ENCODE peak calls at places on chromosomes 5 and 9, in ten cellular contexts. I is astrocyte of the spinal cord, K is uterus, U is GM12865, F is pancreas, X is left ventricle myocardium inferior, R is Panc1, W is AG09319, A is A549, Q is stomach. V is an unnamed sample.
A peak's percentile ranks its signal among the peaks of the same experiment; 100 is the strongest.

GRCh38 chr9:16069671-16070586 is 517.1 kb downstream of the CCDC171 start:
- DNase-seq in I (peak; percentile 78), K (no peak), U (no peak), F (no peak), X (no peak), R (no peak), W (no peak), A (no peak), Q (no peak), V (peak; percentile 34)

GRCh38 chr9:78131969-78132687 is 100.5 kb upstream of the GNAQ start:
- DNase-seq in I (peak; percentile 33), K (no peak), U (no peak), F (no peak), X (no peak), R (no peak), W (no peak), A (no peak), Q (no peak), V (no peak)

GRCh38 chr5:133407277-133407632 is 205.1 kb downstream of the FSTL4 start:
- DNase-seq in I (no peak), K (no peak), U (no peak), F (no peak), X (no peak), R (no peak), W (no peak), A (no peak), Q (no peak), V (no peak)

GRCh38 chr5:141877478-141878185 is 578 bp downstream of the PCDH1 start:
- DNase-seq in I (no peak), K (no peak), U (no peak), F (peak; percentile 44), X (no peak), R (no peak), W (no peak), A (no peak), Q (no peak), V (no peak)

GRCh38 chr5:68343421-68343826 is 127.9 kb downstream of the PIK3R1 start:
- DNase-seq in I (peak; percentile 82), K (peak; percentile 59), U (peak; percentile 67), F (peak; percentile 19), X (peak; percentile 18), R (no peak), W (no peak), A (peak; percentile 36), Q (peak; percentile 46), V (peak; percentile 30)

GRCh38 chr5:111792659-111793058 is 35.7 kb upstream of the NREP start:
- DNase-seq in I (peak; percentile 46), K (no peak), U (no peak), F (no peak), X (no peak), R (no peak), W (no peak), A (no peak), Q (no peak), V (no peak)

GRCh38 chr9:110426052-110426709 is 88.5 kb upstream of the TXNDC8 start:
- DNase-seq in I (peak; percentile 51), K (no peak), U (no peak), F (no peak), X (no peak), R (no peak), W (no peak), A (no peak), Q (no peak), V (no peak)

GRCh38 chr5:140041492-140042421 is 1.3 kb downstream of the NRG2 start:
- DNase-seq in I (peak; percentile 48), K (peak; percentile 35), U (peak; percentile 49), F (peak; percentile 92), X (peak; percentile 50), R (peak; percentile 50), W (no peak), A (peak; percentile 47), Q (peak; percentile 66), V (no peak)

GRCh38 chr5:109161914-109162683 is 247.7 kb downstream of the PJA2 start:
- DNase-seq in I (no peak), K (no peak), U (peak; percentile 16), F (no peak), X (no peak), R (no peak), W (no peak), A (no peak), Q (no peak), V (no peak)

GRCh38 chr5:36138900-36139683 is 12.6 kb downstream of the LMBRD2 start:
- DNase-seq in I (no peak), K (no peak), U (no peak), F (no peak), X (no peak), R (no peak), W (no peak), A (no peak), Q (no peak), V (no peak)

GRCh38 chr9:94952553-94953373 is 226.3 kb downstream of the AOPEP start:
- DNase-seq in I (no peak), K (peak; percentile 41), U (peak; percentile 52), F (no peak), X (no peak), R (no peak), W (no peak), A (no peak), Q (no peak), V (no peak)

GRCh38 chr9:108041551-108041950 is 552.0 kb upstream of the KLF4 start:
- DNase-seq in I (peak; percentile 63), K (no peak), U (no peak), F (no peak), X (no peak), R (no peak), W (no peak), A (peak; percentile 32), Q (no peak), V (no peak)

GRCh38 chr5:60340965-60341471 is 358.9 kb downstream of the DEPDC1B start:
- DNase-seq in I (peak; percentile 38), K (no peak), U (peak; percentile 46), F (no peak), X (no peak), R (no peak), W (no peak), A (no peak), Q (no peak), V (no peak)

GRCh38 chr9:20292002-20292401 is 330.3 kb downstream of the MLLT3 start:
- DNase-seq in I (peak; percentile 42), K (no peak), U (peak; percentile 35), F (no peak), X (no peak), R (no peak), W (no peak), A (peak; percentile 46), Q (no peak), V (no peak)

GRCh38 chr5:38208782-38209378 is 49.5 kb upstream of the EGFLAM start:
- DNase-seq in I (peak; percentile 43), K (no peak), U (peak; percentile 34), F (no peak), X (no peak), R (peak; percentile 28), W (no peak), A (peak; percentile 19), Q (no peak), V (peak; percentile 3)

GRCh38 chr5:141672856-141673813 is 8.9 kb downstream of the ARAP3 start:
- DNase-seq in I (no peak), K (no peak), U (no peak), F (no peak), X (no peak), R (no peak), W (no peak), A (no peak), Q (no peak), V (no peak)

GRCh38 chr9:33728613-33729012 is 66.7 kb upstream of the PRSS3 start:
- DNase-seq in I (no peak), K (no peak), U (no peak), F (no peak), X (no peak), R (no peak), W (no peak), A (no peak), Q (no peak), V (no peak)

GRCh38 chr5:69188811-69189161 is 597 bp upstream of the CENPH start:
- DNase-seq in I (peak; percentile 16), K (no peak), U (no peak), F (no peak), X (no peak), R (no peak), W (no peak), A (peak; percentile 55), Q (no peak), V (no peak)

GRCh38 chr5:164504141-164504772 is 998.8 kb downstream of the MAT2B start:
- DNase-seq in I (peak; percentile 60), K (no peak), U (peak; percentile 70), F (no peak), X (no peak), R (peak; percentile 36), W (peak; percentile 10), A (peak; percentile 8), Q (peak; percentile 36), V (peak; percentile 47)

GRCh38 chr5:19977069-19977468 is 10.9 kb downstream of the CDH18 start:
- DNase-seq in I (no peak), K (no peak), U (no peak), F (no peak), X (no peak), R (no peak), W (no peak), A (no peak), Q (no peak), V (no peak)
- TF ChIP-seq CTCF in I (no peak), K (no peak), U (no peak), F (no peak), X (no peak), R (no peak), W (no peak), A (no peak), Q (no peak), V (no peak)

GRCh38 chr5:170917113-170917512 is 55.3 kb downstream of the RANBP17 start:
- DNase-seq in I (no peak), K (no peak), U (no peak), F (no peak), X (no peak), R (no peak), W (no peak), A (no peak), Q (no peak), V (no peak)
- TF ChIP-seq CTCF in I (peak; percentile 12), K (no peak), U (no peak), F (no peak), X (no peak), R (no peak), W (no peak), A (peak; percentile 27), Q (no peak), V (peak; percentile 36)

GRCh38 chr5:73303139-73304079 is 130.4 kb downstream of the TMEM174 start:
- DNase-seq in I (no peak), K (no peak), U (peak; percentile 6), F (no peak), X (no peak), R (no peak), W (no peak), A (peak; percentile 33), Q (no peak), V (no peak)
- TF ChIP-seq CTCF in I (peak; percentile 38), K (no peak), U (peak; percentile 16), F (no peak), X (no peak), R (no peak), W (no peak), A (peak; percentile 47), Q (no peak), V (no peak)

DNA sequence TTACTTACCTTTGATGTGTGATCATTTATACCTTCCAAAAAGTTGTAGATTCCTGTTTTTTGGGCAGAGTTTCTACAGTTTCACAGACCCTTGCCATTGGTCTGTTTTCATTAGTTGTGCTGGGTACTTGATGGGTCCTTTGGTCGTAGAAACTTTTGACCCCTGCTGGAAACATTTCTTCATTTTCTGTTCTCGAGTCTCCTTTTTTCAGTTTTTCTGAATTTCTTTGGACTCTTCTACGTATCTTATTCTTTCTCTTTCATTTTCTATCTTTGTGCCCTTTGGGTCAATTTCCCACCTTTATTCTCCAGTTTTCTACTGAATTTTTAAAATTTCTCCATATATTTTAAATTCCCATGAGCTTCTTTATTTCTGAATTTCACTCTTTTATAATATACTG is 16.7 kb downstream of the AP3S1 start:
- DNase-seq in I (no peak), K (no peak), U (no peak), F (no peak), X (no peak), R (no peak), W (no peak), A (no peak), Q (no peak), V (no peak)
- TF ChIP-seq CTCF in I (no peak), K (no peak), U (no peak), F (no peak), X (no peak), R (no peak), W (no peak), A (no peak), Q (no peak), V (no peak)

V was measured in AG04450.